ENCODE peak calls at places on chromosomes 12 and 14, in five cellular contexts. O is HS-27A, Q is K562, L is WTC11, W is Caco-2. C is an unnamed sample.

GRCh38 chr12:121132601-121133481 is at the start of gene P2RX7:
- DNase-seq in L (peak), W (no peak), O (peak), Q (peak), C (peak)

GRCh38 chr12:94545937-94546771 is 86.5 kb upstream of the CEP83 start:
- DNase-seq in Q (peak), L (peak), O (no peak), W (peak), C (peak)

GRCh38 chr14:52013984-52014600 is 24.7 kb downstream of the RTRAF start:
- DNase-seq in L (peak), W (peak), O (no peak), Q (peak), C (no peak)

GRCh38 chr14:61582815-61583214 is 112.5 kb upstream of the HIF1A start:
- DNase-seq in W (no peak), Q (no peak), O (no peak), L (no peak), C (no peak)

GRCh38 chr12:53870122-53870521 is 68.5 kb upstream of the HOXC13 start:
- DNase-seq in W (no peak), O (no peak), Q (no peak), L (no peak), C (no peak)

GRCh38 chr14:75597149-75597548 is 18.7 kb downstream of the FLVCR2 start:
- DNase-seq in L (no peak), Q (no peak), O (no peak), W (no peak), C (no peak)

GRCh38 chr12:71591601-71592000 is 72.0 kb downstream of the ZFC3H1 start:
- DNase-seq in W (no peak), O (no peak), Q (no peak), L (peak), C (no peak)

GRCh38 chr12:120783197-120783596 is 57.6 kb downstream of the ACADS start:
- DNase-seq in Q (no peak), O (peak), L (no peak), W (no peak), C (no peak)

GRCh38 chr12:54215990-54216579 is 27.3 kb upstream of the SMUG1 start:
- DNase-seq in Q (peak), O (no peak), W (no peak), L (peak), C (peak)

GRCh38 chr12:69929531-69929930 is 104.5 kb downstream of the MYRFL start:
- DNase-seq in O (no peak), Q (no peak), W (no peak), L (no peak), C (no peak)

C was measured in GM13977.